ENCODE peak calls at places on chromosome 22, in seven cellular contexts. Q, E, B, W, I, U and O are unnamed samples.

GRCh38 chr22:45376009-45376408 is 37.4 kb downstream of the SMC1B start:
- DNase-seq in Q (no peak), E (no peak), B (no peak), W (no peak), I (no peak), U (no peak), O (no peak)

GRCh38 chr22:25942126-25942988 is 200.4 kb downstream of the MYO18B start:
- DNase-seq in Q (no peak), E (no peak), B (peak), W (no peak), I (no peak), U (no peak), O (peak)

GRCh38 chr22:36467042-36467810 is 14.2 kb downstream of the TXN2 start:
- DNase-seq in Q (peak), E (no peak), B (peak), W (peak), I (peak), U (no peak), O (no peak)

GRCh38 chr22:48084041-48084748 is 1321.7 kb downstream of the TBC1D22A start:
- DNase-seq in Q (no peak), E (no peak), B (no peak), W (no peak), I (no peak), U (no peak), O (no peak)

GRCh38 chr22:46538816-46539163 is 1.4 kb upstream of the CELSR1 start:
- DNase-seq in Q (no peak), E (no peak), B (no peak), W (peak), I (no peak), U (no peak), O (no peak)

GRCh38 chr22:36538529-36538928 is 9.6 kb upstream of the EIF3D start:
- DNase-seq in Q (no peak), E (peak), B (no peak), W (no peak), I (no peak), U (no peak), O (no peak)

GRCh38 chr22:29710922-29711593 is 8.7 kb upstream of the CABP7 start:
- DNase-seq in Q (no peak), E (no peak), B (peak), W (no peak), I (no peak), U (peak), O (no peak)

GRCh38 chr22:37634505-37635002 is 4.9 kb upstream of the SH3BP1 start:
- DNase-seq in Q (no peak), E (no peak), B (no peak), W (no peak), I (no peak), U (no peak), O (no peak)

GRCh38 chr22:30920407-30920806 is 48.2 kb downstream of the MORC2 start:
- DNase-seq in Q (peak), E (no peak), B (peak), W (peak), I (peak), U (peak), O (peak)

GRCh38 chr22:45083659-45084305 is 74.0 kb upstream of the PHF21B start:
- DNase-seq in Q (no peak), E (no peak), B (peak), W (no peak), I (no peak), U (no peak), O (no peak)

GRCh38 chr22:41991111-41991510 is 7.5 kb upstream of the WBP2NL start:
- DNase-seq in Q (no peak), E (peak), B (no peak), W (no peak), I (no peak), U (no peak), O (no peak)

GRCh38 chr22:28116261-28116673 is 197.2 kb upstream of the PITPNB start:
- DNase-seq in Q (no peak), E (no peak), B (peak), W (peak), I (peak), U (no peak), O (no peak)

GRCh38 chr22:46058591-46059519 is 81.9 kb upstream of the WNT7B start:
- DNase-seq in Q (no peak), E (no peak), B (peak), W (no peak), I (no peak), U (no peak), O (no peak)

GRCh38 chr22:45934168-45934564 is 42.8 kb downstream of the WNT7B start:
- DNase-seq in Q (no peak), E (no peak), B (no peak), W (no peak), I (no peak), U (no peak), O (no peak)

GRCh38 chr22:19120829-19121630 is 1.2 kb downstream of the DGCR2 start:
- DNase-seq in Q (peak), E (no peak), B (peak), W (peak), I (peak), U (peak), O (no peak)

GRCh38 chr22:19147193-19147780 is 2.8 kb downstream of the GSC2 start:
- DNase-seq in Q (no peak), E (no peak), B (no peak), W (no peak), I (no peak), U (no peak), O (no peak)

GRCh38 chr22:28976588-28976987 is 85.0 kb downstream of the C22orf31 start:
- DNase-seq in Q (peak), E (no peak), B (peak), W (peak), I (no peak), U (no peak), O (no peak)

GRCh38 chr22:49188091-49188490 is 639.6 kb downstream of the BRD1 start:
- DNase-seq in Q (peak), E (peak), B (no peak), W (no peak), I (no peak), U (no peak), O (no peak)

GRCh38 chr22:38314140-38314991 is 2.9 kb downstream of the CSNK1E start:
- DNase-seq in Q (no peak), E (no peak), B (no peak), W (peak), I (no peak), U (no peak), O (peak)

GRCh38 chr22:43828711-43829447 is 16.8 kb upstream of the EFCAB6 start:
- DNase-seq in Q (no peak), E (no peak), B (peak), W (peak), I (peak), U (no peak), O (peak)

GRCh38 chr22:48089601-48090331 is 1327.3 kb downstream of the TBC1D22A start:
- DNase-seq in Q (no peak), E (no peak), B (no peak), W (peak), I (no peak), U (no peak), O (no peak)

GRCh38 chr22:20142711-20143621 is 7.9 kb downstream of the CCDC188 start:
- DNase-seq in Q (no peak), E (no peak), B (no peak), W (no peak), I (no peak), U (no peak), O (no peak)

GRCh38 chr22:46262449-46263207 is 515 bp downstream of the PKDREJ start:
- DNase-seq in Q (no peak), E (no peak), B (no peak), W (peak), I (peak), U (no peak), O (peak)

GRCh38 chr22:48896766-48897637 is 930.7 kb downstream of the BRD1 start:
- DNase-seq in Q (no peak), E (peak), B (no peak), W (no peak), I (no peak), U (no peak), O (no peak)

GRCh38 chr22:28269277-28269676 is 350.2 kb upstream of the PITPNB start:
- DNase-seq in Q (no peak), E (no peak), B (no peak), W (no peak), I (no peak), U (no peak), O (no peak)